ENCODE peak calls at places on chromosomes 12 and 14, in four cellular contexts. A is skeletal muscle cell, Q is GM20000, V is IMR-90. M is an unnamed sample.

GRCh38 chr14:78188882-78189281 is 18.7 kb downstream of the NRXN3 start:
- DNase-seq in A (no peak), Q (no peak), V (no peak), M (no peak)

GRCh38 chr12:122352394-122352793 is 70.1 kb downstream of the CLIP1 start:
- DNase-seq in A (no peak), Q (no peak), V (no peak), M (no peak)

GRCh38 chr12:100823988-100824387 is 29.4 kb downstream of the ANO4 start:
- DNase-seq in A (peak; percentile 15), Q (no peak), V (peak; percentile 69), M (no peak)

GRCh38 chr12:117830471-117830870 is 138.3 kb downstream of the KSR2 start:
- DNase-seq in A (no peak), Q (no peak), V (no peak), M (no peak)

GRCh38 chr14:56309198-56309597 is 191.0 kb downstream of the PELI2 start:
- DNase-seq in A (no peak), Q (no peak), V (no peak), M (no peak)

GRCh38 chr12:97681612-97682504 is 219.3 kb downstream of the RMST start:
- DNase-seq in A (no peak), Q (peak; percentile 12), V (no peak), M (no peak)

GRCh38 chr14:43147480-43147879 is 1359.6 kb downstream of the FSCB start:
- DNase-seq in A (peak; percentile 21), Q (no peak), V (peak; percentile 21), M (no peak)

GRCh38 chr12:56719056-56719455 is 6.0 kb downstream of the NACA start:
- DNase-seq in A (no peak), Q (no peak), V (no peak), M (no peak)

GRCh38 chr12:1935700-1936378 is 17.4 kb upstream of the CACNA2D4 start:
- DNase-seq in A (no peak), Q (no peak), V (no peak), M (no peak)

GRCh38 chr12:6361834-6362233 is 13.5 kb downstream of the SCNN1A start:
- DNase-seq in A (no peak), Q (no peak), V (no peak), M (no peak)

GRCh38 chr12:59929091-59929490 is 333.3 kb downstream of the SLC16A7 start:
- DNase-seq in A (peak; percentile 4), Q (no peak), V (peak; percentile 18), M (peak; percentile 67)

GRCh38 chr14:82501554-82501953 is 967.9 kb upstream of the SEL1L start:
- DNase-seq in A (no peak), Q (no peak), V (no peak), M (no peak)

GRCh38 chr14:98906123-98906995 is 365.6 kb downstream of the BCL11B start:
- DNase-seq in A (no peak), Q (no peak), V (no peak), M (no peak)

GRCh38 chr14:80959448-80960006 is 4.1 kb downstream of the TSHR start:
- DNase-seq in A (no peak), Q (peak; percentile 69), V (no peak), M (no peak)

GRCh38 chr12:115023279-115023678 is 339.3 kb upstream of the TBX3 start:
- DNase-seq in A (peak; percentile 25), Q (no peak), V (peak; percentile 60), M (peak; percentile 64)

GRCh38 chr12:102407776-102408486 is 72.4 kb downstream of the IGF1 start:
- DNase-seq in A (no peak), Q (no peak), V (peak; percentile 69), M (peak; percentile 13)

GRCh38 chr12:87323369-87323768 is 705.8 kb downstream of the C12orf50 start:
- DNase-seq in A (peak; percentile 51), Q (no peak), V (peak; percentile 94), M (peak; percentile 64)

GRCh38 chr12:124006582-124007170 is 33.7 kb downstream of the ZNF664 start:
- DNase-seq in A (no peak), Q (peak; percentile 65), V (no peak), M (no peak)

GRCh38 chr12:10210225-10210624 is 2.5 kb upstream of the GABARAPL1 start:
- DNase-seq in A (no peak), Q (no peak), V (no peak), M (no peak)

GRCh38 chr12:6375269-6376078 is at the start of gene SCNN1A:
- DNase-seq in A (no peak), Q (no peak), V (no peak), M (no peak)

GRCh38 chr14:51901475-51902024 is 41.1 kb downstream of the GNG2 start:
- DNase-seq in A (no peak), Q (no peak), V (no peak), M (no peak)

M was measured in adipocyte.